ENCODE peak calls at places on chromosomes 16 and 17, in ten cellular contexts. W is fibroblast of lung, X is brain microvascular endothelial cell, B is IMR-90, L is MM.1S, A is colonic mucosa, D is bronchial epithelial cell, N is GM12864, V is heart right ventricle, H is vagina. Q is an unnamed sample.
A peak's percentile ranks its signal among the peaks of the same experiment; 100 is the strongest.

GRCh38 chr17:47621293-47622178 is 28.2 kb upstream of the KPNB1 start:
- DNase-seq in A (no peak), X (peak; percentile 92), H (no peak), D (peak; percentile 90), W (peak; percentile 80), L (no peak), B (peak; percentile 91), N (no peak), V (peak; percentile 21), Q (no peak)

GRCh38 chr16:9706217-9706616 is 476.0 kb downstream of the GRIN2A start:
- DNase-seq in N (no peak), W (no peak), L (no peak), H (peak; percentile 32), D (no peak), X (peak; percentile 18), A (no peak), V (no peak), B (no peak), Q (no peak)

GRCh38 chr17:8283356-8283755 is 5.1 kb upstream of the RANGRF start:
- DNase-seq in W (no peak), X (no peak), V (no peak), L (no peak), B (no peak), A (no peak), N (no peak), H (no peak), D (no peak), Q (no peak)

GRCh38 chr17:50181155-50181554 is 15.3 kb downstream of the SGCA start:
- DNase-seq in L (no peak), N (no peak), H (no peak), X (no peak), V (no peak), D (no peak), B (no peak), W (no peak), A (no peak), Q (no peak)

GRCh38 chr17:32596666-32597065 is 109.9 kb downstream of the CDK5R1 start:
- DNase-seq in D (no peak), X (no peak), N (peak; percentile 44), H (no peak), W (no peak), B (peak; percentile 5), V (no peak), L (peak; percentile 88), A (no peak), Q (peak; percentile 82)

GRCh38 chr16:54787045-54787444 is 143.6 kb upstream of the IRX5 start:
- DNase-seq in L (no peak), X (no peak), W (no peak), N (no peak), D (no peak), A (no peak), H (no peak), B (no peak), V (no peak), Q (no peak)

GRCh38 chr16:1194665-1195392 is 30.2 kb downstream of the TPSG1 start:
- DNase-seq in D (no peak), A (peak; percentile 24), N (no peak), X (no peak), B (no peak), L (no peak), H (no peak), W (no peak), V (no peak), Q (no peak)

GRCh38 chr16:69532761-69533459 is 32.9 kb upstream of the NFAT5 start:
- DNase-seq in V (no peak), N (no peak), W (no peak), D (no peak), B (no peak), L (no peak), H (no peak), X (no peak), A (no peak), Q (no peak)

GRCh38 chr16:22222998-22223397 is 16.9 kb downstream of the EEF2K start:
- DNase-seq in V (no peak), W (no peak), L (no peak), N (no peak), B (no peak), X (no peak), A (no peak), H (no peak), D (no peak), Q (no peak)
- TF ChIP-seq CTCF in V (no peak), W (no peak), L (no peak), N (no peak), B (no peak), X (no peak), A (no peak), H (no peak), D (no peak), Q (no peak)

DNA sequence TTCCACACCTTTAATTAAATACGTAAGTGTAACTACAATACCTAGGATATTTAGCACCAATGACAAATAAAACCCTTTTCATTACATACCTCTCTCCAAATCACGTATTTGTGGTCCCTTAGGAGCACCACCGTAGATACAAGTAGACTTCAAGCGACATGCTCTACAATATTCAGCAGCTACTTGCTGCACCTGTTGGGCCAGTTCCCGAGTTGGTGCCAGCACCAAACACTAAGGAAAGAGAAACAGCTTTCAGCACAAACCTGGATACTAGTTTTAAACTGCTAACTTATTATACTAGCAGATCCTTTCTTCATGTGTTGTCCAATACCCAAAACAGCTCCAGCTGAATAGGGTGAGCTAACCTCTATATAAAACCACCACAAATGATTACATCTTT is 2.7 kb downstream of the DDX5 start:
- DNase-seq in H (no peak), W (no peak), B (no peak), N (no peak), L (no peak), A (no peak), X (no peak), D (no peak), V (no peak), Q (no peak)
- H3K4me3 ChIP-seq in H (no peak overlapping the region), W (peak overlapping the region; percentile 100), B (no peak overlapping the region), N (no peak overlapping the region), L (no peak overlapping the region), A (no peak overlapping the region), X (peak overlapping the region; percentile 13), D (no peak overlapping the region), V (peak overlapping the region; percentile 97), Q (no peak overlapping the region)

GRCh38 chr16:66662445-66663194 is 33.9 kb downstream of the CMTM4 start:
- DNase-seq in V (no peak), H (no peak), B (peak; percentile 44), X (peak; percentile 48), L (peak; percentile 10), A (no peak), N (peak; percentile 2), D (peak; percentile 40), W (peak; percentile 58), Q (peak; percentile 24)
- TF ChIP-seq CTCF in V (peak; percentile 60), H (no peak), B (peak; percentile 51), X (peak; percentile 76), L (peak; percentile 22), A (peak; percentile 32), N (peak; percentile 38), D (peak; percentile 45), W (peak; percentile 63), Q (peak; percentile 28)

GRCh38 chr17:45425125-45425983 is 7.3 kb downstream of the ARHGAP27 start:
- DNase-seq in B (peak; percentile 74), D (peak; percentile 94), L (no peak), N (no peak), W (peak; percentile 62), X (peak; percentile 37), A (peak; percentile 94), H (no peak), V (peak; percentile 58), Q (no peak)
- H3K4me3 ChIP-seq in B (no peak overlapping the region), D (peak overlapping the region; percentile 37), L (peak overlapping the region; percentile 22), N (no peak overlapping the region), W (no peak overlapping the region), X (no peak overlapping the region), A (peak overlapping the region; percentile 53), H (no peak overlapping the region), V (peak overlapping the region; percentile 52), Q (no peak overlapping the region)

DNA sequence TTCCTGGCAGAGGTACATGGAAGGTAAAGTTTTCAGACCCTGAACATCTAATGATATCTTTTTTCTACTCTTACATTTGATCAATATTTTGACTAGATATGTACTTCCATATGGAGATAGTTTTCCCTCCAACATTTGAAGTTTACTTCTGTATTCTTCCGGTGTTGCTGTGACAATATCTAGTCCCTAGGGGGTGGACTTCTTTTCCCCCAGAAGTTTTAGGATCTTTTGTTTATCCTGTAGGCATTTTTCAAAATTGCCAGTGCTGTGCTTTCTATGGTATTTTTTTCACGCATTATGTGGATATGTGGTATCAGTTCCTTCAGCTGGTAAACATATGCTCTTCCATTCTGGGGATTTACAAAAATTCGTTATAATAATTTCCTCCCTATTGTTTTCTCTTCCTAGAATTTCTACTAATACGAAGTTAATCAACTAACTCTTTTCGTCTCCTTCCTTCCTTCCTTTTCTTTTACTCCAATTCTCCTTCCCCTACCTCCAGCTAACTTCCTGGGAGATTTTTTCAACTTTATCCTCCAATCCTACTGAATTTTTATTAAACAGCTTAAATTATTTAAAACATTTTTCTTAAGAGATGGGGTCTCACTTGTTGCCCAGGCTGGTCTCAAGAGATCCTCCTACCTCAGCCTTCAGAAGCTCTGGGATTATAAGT is 26.1 kb upstream of the ZNHIT3 start:
- DNase-seq in N (no peak), H (no peak), B (no peak), A (no peak), L (no peak), V (no peak), X (no peak), W (no peak), D (no peak), Q (no peak)
- TF ChIP-seq CTCF in N (no peak), H (no peak), B (no peak), A (no peak), L (no peak), V (no peak), X (no peak), W (no peak), D (no peak), Q (no peak)

GRCh38 chr16:58651965-58652348 is 22.3 kb upstream of the CNOT1 start:
- DNase-seq in N (no peak), L (no peak), D (peak; percentile 10), A (no peak), W (no peak), H (no peak), V (no peak), X (peak; percentile 59), B (peak; percentile 79), Q (no peak)
- H3K4me3 ChIP-seq in N (no peak overlapping the region), L (no peak overlapping the region), D (no peak overlapping the region), A (no peak overlapping the region), W (no peak overlapping the region), H (no peak overlapping the region), V (no peak overlapping the region), X (no peak overlapping the region), B (no peak overlapping the region), Q (no peak overlapping the region)

Q was measured in GM12865.